ENCODE peak calls at places on chromosomes 16 and 17, in four cellular contexts. D is fibroblast of lung, O is mucosa of gallbladder, X is C1 segment of cervical spinal cord. C is an unnamed sample.

GRCh38 chr16:52621651-52622050 is 74.7 kb upstream of the TOX3 start:
- DNase-seq in D (no peak), O (no peak), X (no peak), C (no peak)

GRCh38 chr16:51155901-51156810 is 5.1 kb upstream of the SALL1 start:
- DNase-seq in D (peak), O (no peak), X (peak), C (no peak)

GRCh38 chr17:39150795-39151679 is at the start of gene PLXDC1:
- DNase-seq in D (no peak), O (no peak), X (no peak), C (no peak)

GRCh38 chr16:28503470-28504259 is 3.0 kb downstream of the IL27 start:
- DNase-seq in D (no peak), O (no peak), X (no peak), C (no peak)

GRCh38 chr16:88013091-88013609 is 61.9 kb downstream of the BANP start:
- DNase-seq in D (peak), O (no peak), X (no peak), C (no peak)

GRCh38 chr17:29838961-29839360 is 91.1 kb downstream of the SSH2 start:
- DNase-seq in D (peak), O (no peak), X (no peak), C (no peak)

GRCh38 chr16:72819345-72819744 is 228.6 kb downstream of the ZFHX3 start:
- DNase-seq in D (peak), O (no peak), X (no peak), C (no peak)

GRCh38 chr16:77213542-77214108 is 14.4 kb downstream of the SYCE1L start:
- DNase-seq in D (peak), O (no peak), X (no peak), C (no peak)

GRCh38 chr16:12358898-12359297 is 382.4 kb downstream of the SNX29 start:
- DNase-seq in D (no peak), O (no peak), X (no peak), C (no peak)

GRCh38 chr17:2259769-2260536 is 43.6 kb downstream of the SMG6 start:
- DNase-seq in D (peak), O (no peak), X (no peak), C (no peak)

GRCh38 chr16:73172621-73173312 is 124.8 kb upstream of the ZFHX3 start:
- DNase-seq in D (peak), O (peak), X (peak), C (peak)

GRCh38 chr17:6231886-6232767 is 161.9 kb downstream of the WSCD1 start:
- DNase-seq in D (peak), O (no peak), X (no peak), C (no peak)

GRCh38 chr16:88921603-88921995 is 55.1 kb upstream of the PABPN1L start:
- DNase-seq in D (no peak), O (no peak), X (no peak), C (no peak)

GRCh38 chr17:15351925-15352324 is 10.5 kb upstream of the TEKT3 start:
- DNase-seq in D (peak), O (peak), X (no peak), C (no peak)

GRCh38 chr16:46830417-46830901 is 521 bp downstream of the C16orf87 start:
- DNase-seq in D (peak), O (no peak), X (no peak), C (no peak)

GRCh38 chr17:45270828-45271418 is 9.0 kb upstream of the SPATA32 start:
- DNase-seq in D (no peak), O (no peak), X (no peak), C (no peak)

GRCh38 chr16:87086575-87086974 is 230.6 kb downstream of the C16orf95 start:
- DNase-seq in D (peak), O (no peak), X (no peak), C (no peak)

GRCh38 chr17:45162022-45162687 is 480 bp downstream of the HEXIM2 start:
- DNase-seq in D (no peak), O (no peak), X (no peak), C (no peak)

GRCh38 chr17:69677130-69677529 is 262.6 kb downstream of the MAP2K6 start:
- DNase-seq in D (no peak), O (no peak), X (no peak), C (no peak)

GRCh38 chr16:89602273-89602951 is 11.0 kb upstream of the DPEP1 start:
- DNase-seq in D (peak), O (no peak), X (no peak), C (no peak)

GRCh38 chr16:69839798-69840409 is 77.8 kb downstream of the WWP2 start:
- DNase-seq in D (peak), O (peak), X (peak), C (no peak)

GRCh38 chr16:89844739-89845339 is 16.6 kb downstream of the SPIRE2 start:
- DNase-seq in D (no peak), O (no peak), X (no peak), C (no peak)

GRCh38 chr16:16991711-16992110 is 479.0 kb downstream of the XYLT1 start:
- DNase-seq in D (no peak), O (no peak), X (no peak), C (no peak)

GRCh38 chr17:78735832-78736525 is 46.1 kb downstream of the CYTH1 start:
- DNase-seq in D (peak), O (no peak), X (no peak), C (peak)

GRCh38 chr16:64754279-64754678 is 367.6 kb downstream of the CDH11 start:
- DNase-seq in D (peak), O (no peak), X (no peak), C (no peak)

GRCh38 chr17:57677858-57678257 is 67.2 kb downstream of the CCDC182 start:
- DNase-seq in D (no peak), O (no peak), X (no peak), C (no peak)

GRCh38 chr17:1108810-1109605 is 70.8 kb downstream of the ABR start:
- DNase-seq in D (peak), O (peak), X (peak), C (no peak)

GRCh38 chr16:28163699-28164584 is 47.8 kb downstream of the XPO6 start:
- DNase-seq in D (peak), O (no peak), X (no peak), C (no peak)

GRCh38 chr17:72976971-72977767 is 115.3 kb downstream of the SLC39A11 start:
- DNase-seq in D (peak), O (peak), X (peak), C (no peak)